ENCODE peak calls at places on chromosomes 2 and 18, in seven cellular contexts. F is heart right ventricle, G is lower lobe of right lung, Z is GM12878, Y is GM06990, B is GM20000, A is adrenal gland. D is an unnamed sample.

GRCh38 chr2:241984271-241984655 is 114.7 kb downstream of the RTP5 start:
- DNase-seq in A (no peak), G (no peak), B (no peak), F (no peak), Y (no peak), Z (no peak), D (no peak)

GRCh38 chr18:74598350-74599001 is 806 bp downstream of the ZNF407 start:
- DNase-seq in G (peak; percentile 84), A (peak; percentile 72), B (peak; percentile 65), F (peak; percentile 60), Z (no peak), Y (peak; percentile 87), D (no peak)

GRCh38 chr18:46386788-46387187 is 270.2 kb downstream of the LOXHD1 start:
- DNase-seq in Y (no peak), F (peak; percentile 43), Z (no peak), A (no peak), G (no peak), B (no peak), D (no peak)

GRCh38 chr2:112031473-112031872 is 23.6 kb upstream of the TMEM87B start:
- DNase-seq in G (no peak), Y (no peak), F (no peak), A (no peak), Z (no peak), B (no peak), D (no peak)

GRCh38 chr2:214549946-214550345 is 139.1 kb downstream of the VWC2L start:
- DNase-seq in Z (no peak), F (no peak), A (no peak), B (no peak), Y (no peak), G (no peak), D (no peak)

GRCh38 chr2:226707500-226707899 is 92.1 kb downstream of the IRS1 start:
- DNase-seq in B (no peak), A (no peak), G (no peak), Y (no peak), F (no peak), Z (no peak), D (no peak)

GRCh38 chr18:10353791-10354190 is 100.6 kb upstream of the APCDD1 start:
- DNase-seq in G (no peak), B (no peak), Z (no peak), F (no peak), A (no peak), Y (no peak), D (no peak)

GRCh38 chr2:181178823-181179412 is 198.5 kb downstream of the UBE2E3 start:
- DNase-seq in Z (no peak), A (no peak), F (no peak), Y (no peak), B (no peak), G (no peak), D (no peak)

GRCh38 chr2:69791045-69791444 is 38.4 kb upstream of the GMCL1 start:
- DNase-seq in G (no peak), Z (no peak), F (no peak), B (no peak), A (no peak), Y (no peak), D (no peak)

GRCh38 chr2:75130171-75130570 is 69.1 kb downstream of the TACR1 start:
- DNase-seq in A (no peak), G (no peak), Z (no peak), F (no peak), Y (no peak), B (no peak), D (no peak)
- TF ChIP-seq CTCF in A (peak; percentile 14), G (peak; percentile 21), Z (peak; percentile 27), F (no peak), Y (peak; percentile 23), B (no peak), D (no peak)

GRCh38 chr2:37323176-37323575 is 1.5 kb downstream of the PRKD3 start:
- DNase-seq in B (no peak), G (no peak), Z (no peak), F (no peak), A (no peak), Y (no peak), D (no peak)
- TF ChIP-seq CTCF in B (no peak), G (no peak), Z (no peak), F (no peak), A (no peak), Y (no peak), D (no peak)

DNA sequence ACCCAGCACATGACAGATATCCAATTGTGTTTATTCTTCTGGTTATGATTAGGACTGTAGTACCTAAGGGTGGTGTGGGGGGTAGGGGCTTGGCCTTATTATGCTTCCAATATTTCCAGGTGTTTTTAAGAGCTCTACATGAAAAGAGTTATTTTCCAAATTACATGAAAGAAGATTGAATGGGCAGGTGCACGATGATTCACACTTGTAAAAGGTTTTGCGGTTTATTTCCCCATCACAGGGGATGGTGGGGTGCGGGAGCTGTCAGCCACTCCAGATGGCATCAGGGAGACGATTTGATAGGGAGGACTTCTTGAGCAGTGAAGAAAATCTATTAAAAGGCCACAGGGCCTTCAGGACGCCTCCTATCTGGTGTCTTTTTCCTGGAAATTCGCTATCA is 15.1 kb upstream of the CCBE1 start:
- DNase-seq in B (no peak), F (no peak), Z (no peak), Y (no peak), G (no peak), A (no peak), D (no peak)
- TF ChIP-seq CTCF in B (no peak), F (no peak), Z (no peak), Y (no peak), G (no peak), A (no peak), D (no peak)

GRCh38 chr2:113406114-113406513 is 31.4 kb upstream of the ZNG1B start:
- DNase-seq in F (no peak), Z (no peak), B (no peak), G (no peak), Y (peak; percentile 36), A (no peak), D (no peak)

DNA sequence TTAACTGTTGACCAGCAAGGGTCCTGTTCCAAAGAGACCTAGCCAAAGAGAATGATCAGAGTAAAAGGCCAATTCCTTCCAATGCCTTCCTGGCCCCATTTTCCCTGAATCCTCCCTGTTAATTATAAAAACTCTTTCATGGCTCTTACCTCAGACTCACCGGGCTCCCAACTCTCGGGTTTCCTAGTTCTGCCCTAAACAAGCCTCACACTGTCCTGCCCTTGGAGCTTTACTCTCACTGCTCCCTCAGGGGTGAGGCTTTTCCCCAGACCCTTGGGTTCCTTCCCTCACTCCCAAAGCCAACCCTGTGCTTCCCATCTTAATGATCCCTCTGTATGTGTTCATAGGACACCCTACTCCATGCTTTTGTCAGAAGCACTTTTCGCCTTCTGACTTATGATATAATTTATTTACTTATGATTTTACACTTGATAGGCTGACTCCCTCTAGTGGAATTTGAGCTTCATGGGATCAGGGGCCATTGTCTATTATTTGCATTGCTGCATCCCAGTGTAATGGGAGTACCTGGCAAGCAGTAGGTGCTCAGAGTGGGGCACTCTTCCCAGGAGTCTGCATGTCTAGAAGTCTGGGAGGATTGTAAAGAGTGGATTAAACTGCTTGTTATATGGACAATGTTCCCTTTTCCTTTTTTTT is 29.9 kb upstream of the ZNG1B start:
- DNase-seq in Y (no peak), A (no peak), B (no peak), F (no peak), G (no peak), Z (no peak), D (no peak)
- TF ChIP-seq CTCF in Y (peak; percentile 27), A (no peak), B (no peak), F (no peak), G (peak; percentile 26), Z (no peak), D (peak; percentile 40)

GRCh38 chr18:76983184-76983583 is 149.4 kb downstream of the MBP start:
- DNase-seq in Z (peak; percentile 48), Y (peak; percentile 78), F (peak; percentile 85), A (peak; percentile 92), G (peak; percentile 91), B (peak; percentile 93), D (peak; percentile 78)
- TF ChIP-seq CTCF in Z (peak; percentile 92), Y (peak; percentile 91), F (peak; percentile 93), A (peak; percentile 87), G (peak; percentile 90), B (peak; percentile 90), D (peak; percentile 96)

DNA sequence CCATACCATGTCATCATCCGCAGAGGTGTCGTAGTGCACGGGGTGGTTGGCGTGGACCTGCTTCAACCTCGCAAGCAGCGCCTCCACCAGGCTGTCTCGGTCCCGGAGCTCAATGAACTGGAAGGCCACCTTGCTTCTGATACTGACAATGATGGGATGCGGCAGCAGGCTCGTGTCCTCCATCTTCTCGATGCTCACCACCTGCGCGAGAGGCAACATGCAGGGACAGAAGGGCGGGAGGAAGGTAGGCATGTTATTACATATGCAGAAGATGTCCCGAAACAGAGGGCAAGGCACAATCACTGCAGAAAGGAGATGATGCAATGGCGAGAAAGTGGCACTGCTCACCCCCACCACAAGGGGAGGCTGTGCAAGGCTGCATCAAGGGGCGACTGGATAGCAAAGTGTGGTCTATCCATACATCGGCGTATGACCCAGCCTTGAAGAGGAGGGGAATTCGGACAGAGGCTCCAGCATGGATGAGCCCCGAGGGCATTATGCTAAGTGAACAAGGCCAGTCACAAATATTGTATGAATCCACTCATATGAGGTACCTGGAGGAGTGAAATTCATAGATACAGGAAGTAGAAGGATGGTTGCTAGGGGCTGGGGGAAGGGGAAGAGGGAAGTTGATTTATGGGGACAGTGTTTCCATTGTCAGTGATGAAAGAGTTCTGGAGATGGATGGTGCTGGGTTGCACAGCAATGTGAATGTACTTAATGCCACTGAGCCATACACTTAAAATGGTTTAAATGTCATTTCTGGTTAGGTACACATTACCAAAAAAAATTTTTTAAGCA is 36.6 kb downstream of the RPL31 start:
- DNase-seq in B (no peak), Z (no peak), Y (no peak), F (no peak), A (no peak), G (no peak), D (no peak)
- TF ChIP-seq CTCF in B (peak; percentile 44), Z (peak; percentile 72), Y (peak; percentile 62), F (no peak), A (peak; percentile 37), G (peak; percentile 38), D (peak; percentile 62)

DNA sequence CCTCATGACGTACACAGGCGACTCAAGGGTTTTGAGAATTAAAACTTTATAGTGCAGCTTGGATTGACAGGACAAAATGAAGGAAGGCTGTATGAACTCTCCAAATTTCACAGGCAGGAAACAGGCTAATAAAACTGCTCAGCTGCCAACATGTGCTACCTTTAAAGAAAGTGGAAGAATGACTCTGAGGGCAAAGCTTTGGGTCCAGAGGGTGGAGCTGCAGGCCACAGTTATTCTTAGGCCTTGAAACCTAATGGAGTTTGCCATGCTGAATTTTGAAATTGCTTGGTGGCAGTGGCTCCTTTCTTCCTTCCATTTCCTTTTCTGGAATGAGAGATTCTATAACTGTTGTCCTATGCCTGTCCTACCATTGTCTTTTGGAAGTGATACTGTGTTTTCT is 34.8 kb downstream of the HAT1 start:
- DNase-seq in Z (no peak), B (no peak), Y (no peak), A (no peak), G (no peak), F (no peak), D (no peak)
- TF ChIP-seq CTCF in Z (no peak), B (no peak), Y (peak; percentile 5), A (no peak), G (no peak), F (no peak), D (peak; percentile 14)